ENCODE peak calls at places on chromosomes 5 and 9, in five cellular contexts. W, S, U, G and A are unnamed samples.

GRCh38 chr5:82168294-82168693 is 109.9 kb downstream of the RPS23 start:
- DNase-seq in U (peak; percentile 39), S (peak; percentile 65), W (no peak), G (no peak), A (no peak)

GRCh38 chr9:92187989-92188714 is 72.9 kb upstream of the SPTLC1 start:
- DNase-seq in S (no peak), G (no peak), W (no peak), U (no peak), A (no peak)

GRCh38 chr5:156543348-156543747 is 216.4 kb downstream of the SGCD start:
- DNase-seq in W (no peak), S (no peak), U (no peak), G (no peak), A (no peak)

GRCh38 chr9:69078581-69078980 is 43.0 kb downstream of the FXN start:
- DNase-seq in G (peak; percentile 44), S (peak; percentile 65), W (no peak), U (no peak), A (peak; percentile 23)

GRCh38 chr5:76082790-76083554 is at the start of gene SV2C:
- DNase-seq in W (no peak), G (peak; percentile 3), S (peak; percentile 24), U (peak; percentile 1), A (no peak)

GRCh38 chr5:219492-219891 is 1.4 kb downstream of the SDHA start:
- DNase-seq in W (no peak), G (no peak), S (peak; percentile 53), U (peak; percentile 50), A (no peak)

GRCh38 chr9:124662561-124662960 is 108.5 kb downstream of the NR6A1 start:
- DNase-seq in S (no peak), U (no peak), G (no peak), W (no peak), A (no peak)

GRCh38 chr9:101114317-101114716 is 85.8 kb downstream of the PLPPR1 start:
- DNase-seq in G (no peak), S (no peak), U (no peak), W (no peak), A (no peak)

GRCh38 chr5:107864793-107865192 is 194.1 kb upstream of the EFNA5 start:
- DNase-seq in S (peak; percentile 67), W (no peak), G (peak; percentile 23), U (no peak), A (no peak)

GRCh38 chr5:129619782-129620181 is 128.1 kb upstream of the MINAR2 start:
- DNase-seq in W (no peak), S (no peak), G (no peak), U (no peak), A (no peak)

GRCh38 chr9:131117111-131117761 is 8.2 kb upstream of the NUP214 start:
- DNase-seq in S (no peak), G (no peak), U (no peak), W (no peak), A (no peak)

GRCh38 chr5:108149369-108149768 is 232.5 kb downstream of the FBXL17 start:
- DNase-seq in S (no peak), U (no peak), G (no peak), W (no peak), A (no peak)

GRCh38 chr5:94776167-94776566 is 157.7 kb downstream of the SLF1 start:
- DNase-seq in G (peak; percentile 26), S (no peak), U (peak; percentile 60), W (no peak), A (no peak)

GRCh38 chr9:95040106-95040505 is 277.4 kb downstream of the FANCC start:
- DNase-seq in G (no peak), S (no peak), U (no peak), W (no peak), A (no peak)

GRCh38 chr9:115668506-115668905 is 485.1 kb upstream of the PAPPA start:
- DNase-seq in U (peak; percentile 82), G (peak; percentile 59), S (peak; percentile 95), W (no peak), A (no peak)

GRCh38 chr5:1498623-1499416 is 24.9 kb downstream of the LPCAT1 start:
- DNase-seq in G (no peak), S (no peak), W (no peak), U (no peak), A (peak; percentile 44)

GRCh38 chr5:118791986-118792734 is 196.2 kb downstream of the DTWD2 start:
- DNase-seq in G (peak; percentile 64), U (peak; percentile 55), W (peak; percentile 13), S (peak; percentile 70), A (peak; percentile 72)

GRCh38 chr9:79209012-79209411 is 362.8 kb upstream of the TLE4 start:
- DNase-seq in G (no peak), W (no peak), U (no peak), S (no peak), A (no peak)

GRCh38 chr9:135221951-135222631 is 134.6 kb downstream of the OLFM1 start:
- DNase-seq in S (no peak), G (no peak), W (no peak), U (no peak), A (no peak)

GRCh38 chr9:15824310-15824709 is 271.5 kb downstream of the CCDC171 start:
- DNase-seq in S (peak; percentile 34), W (no peak), U (peak; percentile 36), G (no peak), A (peak; percentile 30)

GRCh38 chr9:120353501-120353900 is 226.5 kb downstream of the CDK5RAP2 start:
- DNase-seq in U (peak; percentile 64), S (peak; percentile 67), W (no peak), G (no peak), A (no peak)

GRCh38 chr5:59725393-59725768 is 168.1 kb downstream of the PDE4D start:
- DNase-seq in W (no peak), S (peak; percentile 79), U (no peak), G (no peak), A (peak; percentile 24)

GRCh38 chr5:38473008-38473407 is 83.4 kb downstream of the LIFR start:
- DNase-seq in S (no peak), U (no peak), W (no peak), G (no peak), A (no peak)

GRCh38 chr9:124794902-124795491 is 18.1 kb downstream of the OLFML2A start:
- DNase-seq in W (peak; percentile 80), G (no peak), U (no peak), S (no peak), A (no peak)

GRCh38 chr9:127742435-127743088 is 7.5 kb upstream of the TOR2A start:
- DNase-seq in U (peak; percentile 87), S (peak; percentile 89), G (peak; percentile 50), W (peak; percentile 88), A (peak; percentile 89)

GRCh38 chr5:122426301-122426700 is 114.3 kb downstream of the SNCAIP start:
- DNase-seq in U (no peak), W (no peak), G (no peak), S (no peak), A (no peak)

GRCh38 chr5:172795401-172795977 is 24.5 kb upstream of the DUSP1 start:
- DNase-seq in U (peak; percentile 91), G (peak; percentile 99), W (no peak), S (peak; percentile 96), A (no peak)

GRCh38 chr5:63962345-63962744 is at the start of gene HTR1A:
- DNase-seq in S (no peak), U (no peak), G (no peak), W (no peak), A (no peak)

GRCh38 chr5:36156124-36156601 is 4.3 kb downstream of the SKP2 start:
- DNase-seq in U (no peak), W (no peak), S (no peak), G (no peak), A (no peak)

GRCh38 chr5:105877592-105877991 is 1793.1 kb downstream of the EFNA5 start:
- DNase-seq in W (no peak), U (no peak), G (no peak), S (no peak), A (no peak)

GRCh38 chr5:172140120-172140519 is 47.9 kb downstream of the STK10 start:
- DNase-seq in W (no peak), G (no peak), U (no peak), S (no peak), A (no peak)